ENCODE peak calls at places on chromosomes 11 and 22, in five cellular contexts. R is NCI-H146, G is WTC11, Q is NCI-H1436, F is pancreas. V is an unnamed sample.

GRCh38 chr11:133968300-133968699 is 11.5 kb upstream of the IGSF9B start:
- DNase-seq in R (no peak), G (peak; percentile 65), Q (no peak), F (no peak), V (no peak)

GRCh38 chr11:13073119-13073981 is 64.2 kb downstream of the RASSF10 start:
- DNase-seq in R (no peak), G (no peak), Q (no peak), F (no peak), V (no peak)

GRCh38 chr11:86670179-86670578 is 2.2 kb downstream of the ME3 start:
- DNase-seq in R (no peak), G (no peak), Q (no peak), F (no peak), V (no peak)

GRCh38 chr22:29144786-29145160 is 60.9 kb upstream of the EMID1 start:
- DNase-seq in R (no peak), G (no peak), Q (no peak), F (no peak), V (no peak)

GRCh38 chr11:96229354-96229973 is 113.5 kb downstream of the MAML2 start:
- DNase-seq in R (no peak), G (no peak), Q (no peak), F (no peak), V (no peak)

GRCh38 chr11:69992026-69992425 is 86.1 kb upstream of the ANO1 start:
- DNase-seq in R (no peak), G (no peak), Q (no peak), F (no peak), V (no peak)

GRCh38 chr11:95067828-95068244 is 1.1 kb downstream of the SRSF8 start:
- DNase-seq in R (no peak), G (no peak), Q (no peak), F (no peak), V (no peak)

GRCh38 chr11:133955091-133955846 is 1.5 kb downstream of the IGSF9B start:
- DNase-seq in R (peak; percentile 26), G (no peak), Q (peak; percentile 12), F (no peak), V (peak; percentile 53)

GRCh38 chr11:7098235-7098832 is 9.5 kb downstream of the RBMXL2 start:
- DNase-seq in R (peak; percentile 33), G (no peak), Q (peak; percentile 39), F (no peak), V (no peak)

GRCh38 chr11:84800755-84801346 is 826.3 kb downstream of the DLG2 start:
- DNase-seq in R (peak; percentile 2), G (no peak), Q (no peak), F (no peak), V (no peak)

GRCh38 chr11:2263724-2264360 is 6.5 kb downstream of the ASCL2 start:
- DNase-seq in R (no peak), G (no peak), Q (no peak), F (no peak), V (no peak)

GRCh38 chr11:42410251-42410956 is 901.4 kb upstream of the API5 start:
- DNase-seq in R (no peak), G (no peak), Q (no peak), F (no peak), V (no peak)

GRCh38 chr11:95055273-95055897 is 6.2 kb downstream of the KDM4F start:
- DNase-seq in R (no peak), G (no peak), Q (no peak), F (no peak), V (no peak)